ENCODE peak calls at places on chromosomes 5 and 9, in ten cellular contexts. One of them, this sample, is unnamed.

GRCh38 chr9:120539951-120540350 is 40.0 kb downstream of the CDK5RAP2 start:
- DNase-seq in left ventricle myocardium inferior: no peak
- DNase-seq in heart left ventricle: no peak
- DNase-seq in gastrocnemius medialis: no peak
- DNase-seq in CD8-positive, alpha-beta T cell: no peak
- DNase-seq in WERI-Rb-1: no peak
- DNase-seq in PC-3: no peak
- DNase-seq in endodermal cell: no peak
- DNase-seq in upper lobe of left lung: no peak
- DNase-seq in endothelial cell of umbilical vein: no peak
- DNase-seq in this sample: no peak

GRCh38 chr5:31036407-31036806 is 157.1 kb upstream of the CDH6 start:
- DNase-seq in left ventricle myocardium inferior: no peak
- DNase-seq in heart left ventricle: no peak
- DNase-seq in gastrocnemius medialis: no peak
- DNase-seq in CD8-positive, alpha-beta T cell: no peak
- DNase-seq in WERI-Rb-1: no peak
- DNase-seq in PC-3: peak; percentile 73
- DNase-seq in endodermal cell: no peak
- DNase-seq in upper lobe of left lung: no peak
- DNase-seq in endothelial cell of umbilical vein: peak; percentile 39
- DNase-seq in this sample: no peak

GRCh38 chr9:70438341-70438924 is 24.0 kb upstream of the KLF9 start:
- DNase-seq in left ventricle myocardium inferior: peak; percentile 62
- DNase-seq in heart left ventricle: peak; percentile 62
- DNase-seq in gastrocnemius medialis: peak; percentile 67
- DNase-seq in CD8-positive, alpha-beta T cell: no peak
- DNase-seq in WERI-Rb-1: peak; percentile 59
- DNase-seq in PC-3: peak; percentile 41
- DNase-seq in endodermal cell: no peak
- DNase-seq in upper lobe of left lung: peak; percentile 87
- DNase-seq in endothelial cell of umbilical vein: peak; percentile 93
- DNase-seq in this sample: no peak

GRCh38 chr9:132404228-132404881 is 2.3 kb downstream of the TTF1 start:
- DNase-seq in left ventricle myocardium inferior: no peak
- DNase-seq in heart left ventricle: no peak
- DNase-seq in gastrocnemius medialis: no peak
- DNase-seq in CD8-positive, alpha-beta T cell: no peak
- DNase-seq in WERI-Rb-1: no peak
- DNase-seq in PC-3: no peak
- DNase-seq in endodermal cell: no peak
- DNase-seq in upper lobe of left lung: no peak
- DNase-seq in endothelial cell of umbilical vein: peak; percentile 42
- DNase-seq in this sample: no peak

GRCh38 chr5:138282918-138283742 is 8.7 kb upstream of the GFRA3 start:
- DNase-seq in left ventricle myocardium inferior: peak; percentile 20
- DNase-seq in heart left ventricle: peak; percentile 25
- DNase-seq in gastrocnemius medialis: no peak
- DNase-seq in CD8-positive, alpha-beta T cell: no peak
- DNase-seq in WERI-Rb-1: peak; percentile 65
- DNase-seq in PC-3: peak; percentile 30
- DNase-seq in endodermal cell: peak; percentile 80
- DNase-seq in upper lobe of left lung: peak; percentile 67
- DNase-seq in endothelial cell of umbilical vein: peak; percentile 63
- DNase-seq in this sample: peak; percentile 24

GRCh38 chr9:133604214-133604613 is 5.0 kb downstream of the FAM163B start:
- DNase-seq in left ventricle myocardium inferior: no peak
- DNase-seq in heart left ventricle: no peak
- DNase-seq in gastrocnemius medialis: no peak
- DNase-seq in CD8-positive, alpha-beta T cell: peak; percentile 51
- DNase-seq in WERI-Rb-1: peak; percentile 63
- DNase-seq in PC-3: no peak
- DNase-seq in endodermal cell: no peak
- DNase-seq in upper lobe of left lung: no peak
- DNase-seq in endothelial cell of umbilical vein: no peak
- DNase-seq in this sample: no peak

GRCh38 chr5:119400248-119400647 is 44.4 kb downstream of the TNFAIP8 start:
- DNase-seq in left ventricle myocardium inferior: no peak
- DNase-seq in heart left ventricle: no peak
- DNase-seq in gastrocnemius medialis: no peak
- DNase-seq in CD8-positive, alpha-beta T cell: no peak
- DNase-seq in WERI-Rb-1: no peak
- DNase-seq in PC-3: peak; percentile 79
- DNase-seq in endodermal cell: no peak
- DNase-seq in upper lobe of left lung: no peak
- DNase-seq in endothelial cell of umbilical vein: no peak
- DNase-seq in this sample: no peak

GRCh38 chr9:129221233-129221632 is 43.2 kb upstream of the IER5L start:
- DNase-seq in left ventricle myocardium inferior: no peak
- DNase-seq in heart left ventricle: no peak
- DNase-seq in gastrocnemius medialis: no peak
- DNase-seq in CD8-positive, alpha-beta T cell: peak; percentile 35
- DNase-seq in WERI-Rb-1: no peak
- DNase-seq in PC-3: no peak
- DNase-seq in endodermal cell: no peak
- DNase-seq in upper lobe of left lung: no peak
- DNase-seq in endothelial cell of umbilical vein: no peak
- DNase-seq in this sample: no peak

GRCh38 chr5:31375999-31376720 is 155.7 kb downstream of the DROSHA start:
- DNase-seq in left ventricle myocardium inferior: no peak
- DNase-seq in heart left ventricle: no peak
- DNase-seq in gastrocnemius medialis: no peak
- DNase-seq in CD8-positive, alpha-beta T cell: no peak
- DNase-seq in WERI-Rb-1: no peak
- DNase-seq in PC-3: no peak
- DNase-seq in endodermal cell: no peak
- DNase-seq in upper lobe of left lung: no peak
- DNase-seq in endothelial cell of umbilical vein: no peak
- DNase-seq in this sample: no peak

GRCh38 chr9:122551371-122551770 is 1.5 kb upstream of the OR1N2 start:
- DNase-seq in left ventricle myocardium inferior: no peak
- DNase-seq in heart left ventricle: no peak
- DNase-seq in gastrocnemius medialis: no peak
- DNase-seq in CD8-positive, alpha-beta T cell: no peak
- DNase-seq in WERI-Rb-1: peak; percentile 19
- DNase-seq in PC-3: no peak
- DNase-seq in endodermal cell: no peak
- DNase-seq in upper lobe of left lung: no peak
- DNase-seq in endothelial cell of umbilical vein: no peak
- DNase-seq in this sample: no peak

GRCh38 chr9:116546711-116547581 is 140.2 kb upstream of the TRIM32 start:
- DNase-seq in left ventricle myocardium inferior: no peak
- DNase-seq in heart left ventricle: no peak
- DNase-seq in gastrocnemius medialis: no peak
- DNase-seq in CD8-positive, alpha-beta T cell: no peak
- DNase-seq in WERI-Rb-1: no peak
- DNase-seq in PC-3: no peak
- DNase-seq in endodermal cell: no peak
- DNase-seq in upper lobe of left lung: no peak
- DNase-seq in endothelial cell of umbilical vein: no peak
- DNase-seq in this sample: no peak

GRCh38 chr5:54671111-54671531 is 153.6 kb downstream of the SNX18 start:
- DNase-seq in left ventricle myocardium inferior: no peak
- DNase-seq in heart left ventricle: no peak
- DNase-seq in gastrocnemius medialis: no peak
- DNase-seq in CD8-positive, alpha-beta T cell: no peak
- DNase-seq in WERI-Rb-1: no peak
- DNase-seq in PC-3: no peak
- DNase-seq in endodermal cell: no peak
- DNase-seq in upper lobe of left lung: peak; percentile 65
- DNase-seq in endothelial cell of umbilical vein: no peak
- DNase-seq in this sample: no peak

DNA sequence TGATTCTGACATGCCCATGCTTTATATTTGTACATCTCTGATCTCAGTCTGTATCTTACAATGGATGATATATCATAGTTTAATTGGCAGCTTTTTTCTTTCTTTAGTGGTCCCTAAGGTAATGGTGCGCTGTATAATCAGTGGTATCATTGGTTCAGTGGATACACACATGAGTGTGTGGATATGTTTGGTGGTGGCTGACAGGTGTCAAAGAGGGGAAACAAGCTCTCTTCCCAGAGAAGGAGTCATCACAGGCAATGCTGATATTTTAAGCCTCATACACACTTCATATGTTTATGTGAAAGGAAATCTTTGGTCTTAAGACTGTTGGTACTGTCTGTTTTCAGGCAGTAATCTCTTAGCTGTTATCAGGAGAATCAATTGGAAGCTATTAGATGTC is 52.1 kb upstream of the KIAA1958 start:
- DNase-seq in left ventricle myocardium inferior: no peak
- DNase-seq in heart left ventricle: no peak
- DNase-seq in gastrocnemius medialis: no peak
- DNase-seq in CD8-positive, alpha-beta T cell: no peak
- DNase-seq in WERI-Rb-1: no peak
- DNase-seq in PC-3: no peak
- DNase-seq in endodermal cell: no peak
- DNase-seq in upper lobe of left lung: no peak
- DNase-seq in endothelial cell of umbilical vein: no peak
- DNase-seq in this sample: no peak
- TF ChIP-seq CTCF in left ventricle myocardium inferior: no peak
- TF ChIP-seq CTCF in heart left ventricle: no peak
- TF ChIP-seq CTCF in gastrocnemius medialis: no peak
- TF ChIP-seq CTCF in CD8-positive, alpha-beta T cell: no peak
- TF ChIP-seq CTCF in WERI-Rb-1: no peak
- TF ChIP-seq CTCF in PC-3: no peak
- TF ChIP-seq CTCF in endodermal cell: no peak
- TF ChIP-seq CTCF in upper lobe of left lung: no peak
- TF ChIP-seq CTCF in endothelial cell of umbilical vein: no peak
- TF ChIP-seq CTCF in this sample: no peak

GRCh38 chr9:37029304-37029775 is 4.7 kb downstream of the PAX5 start:
- DNase-seq in left ventricle myocardium inferior: no peak
- DNase-seq in heart left ventricle: no peak
- DNase-seq in gastrocnemius medialis: no peak
- DNase-seq in CD8-positive, alpha-beta T cell: no peak
- DNase-seq in WERI-Rb-1: no peak
- DNase-seq in PC-3: no peak
- DNase-seq in endodermal cell: peak; percentile 64
- DNase-seq in upper lobe of left lung: no peak
- DNase-seq in endothelial cell of umbilical vein: no peak
- DNase-seq in this sample: no peak
- H3K27me3 ChIP-seq in left ventricle myocardium inferior: peaks cover 100% of the 10 kb centered on the region
- H3K27me3 ChIP-seq in heart left ventricle: peaks cover 100% of the 10 kb centered on the region
- H3K27me3 ChIP-seq in gastrocnemius medialis: peaks cover 100% of the 10 kb centered on the region
- H3K27me3 ChIP-seq in CD8-positive, alpha-beta T cell: peaks cover 73% of the 10 kb centered on the region
- H3K27me3 ChIP-seq in WERI-Rb-1: no peaks in the 10 kb centered on the region
- H3K27me3 ChIP-seq in PC-3: peaks cover 20% of the 10 kb centered on the region
- H3K27me3 ChIP-seq in endodermal cell: peaks cover 98% of the 10 kb centered on the region
- H3K27me3 ChIP-seq in upper lobe of left lung: peaks cover 50% of the 10 kb centered on the region
- H3K27me3 ChIP-seq in endothelial cell of umbilical vein: peaks cover 87% of the 10 kb centered on the region
- H3K27me3 ChIP-seq in this sample: peaks cover 64% of the 10 kb centered on the region

DNA sequence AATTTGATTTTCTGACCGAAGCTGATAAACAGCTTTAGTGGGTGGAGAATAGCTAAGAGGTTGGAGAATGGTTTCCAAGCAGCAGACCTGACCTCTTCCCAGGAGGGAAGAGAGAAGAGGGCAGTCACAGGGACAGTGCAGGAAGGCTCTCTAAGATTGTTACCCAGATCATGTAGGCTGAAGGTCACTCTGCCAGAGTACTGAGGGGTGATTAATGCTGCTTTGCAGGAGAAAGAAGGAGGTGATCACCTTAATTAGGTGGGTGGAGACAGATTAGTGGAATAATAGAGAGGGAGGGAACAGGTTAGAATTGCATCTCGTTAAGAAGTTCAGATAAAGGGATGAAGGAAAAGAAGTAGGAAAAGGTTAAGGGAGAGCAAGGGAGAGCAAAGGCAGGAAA is 440.5 kb downstream of the BRINP1 start:
- DNase-seq in left ventricle myocardium inferior: no peak
- DNase-seq in heart left ventricle: no peak
- DNase-seq in gastrocnemius medialis: no peak
- DNase-seq in CD8-positive, alpha-beta T cell: no peak
- DNase-seq in WERI-Rb-1: peak; percentile 28
- DNase-seq in PC-3: no peak
- DNase-seq in endodermal cell: peak; percentile 58
- DNase-seq in upper lobe of left lung: no peak
- DNase-seq in endothelial cell of umbilical vein: no peak
- DNase-seq in this sample: no peak
- H3K9me3 ChIP-seq in left ventricle myocardium inferior: no peaks in the 10 kb centered on the region
- H3K9me3 ChIP-seq in heart left ventricle: no peaks in the 10 kb centered on the region
- H3K9me3 ChIP-seq in gastrocnemius medialis: no peaks in the 10 kb centered on the region
- H3K9me3 ChIP-seq in CD8-positive, alpha-beta T cell: no peaks in the 10 kb centered on the region
- H3K9me3 ChIP-seq in WERI-Rb-1: no peaks in the 10 kb centered on the region
- H3K9me3 ChIP-seq in PC-3: no peaks in the 10 kb centered on the region
- H3K9me3 ChIP-seq in endodermal cell: no peaks in the 10 kb centered on the region
- H3K9me3 ChIP-seq in upper lobe of left lung: no peaks in the 10 kb centered on the region
- H3K9me3 ChIP-seq in endothelial cell of umbilical vein: peaks cover 2% of the 10 kb centered on the region
- H3K9me3 ChIP-seq in this sample: no peaks in the 10 kb centered on the region

GRCh38 chr9:16401720-16402119 is 468.8 kb downstream of the BNC2 start:
- DNase-seq in left ventricle myocardium inferior: no peak
- DNase-seq in heart left ventricle: no peak
- DNase-seq in gastrocnemius medialis: no peak
- DNase-seq in CD8-positive, alpha-beta T cell: no peak
- DNase-seq in WERI-Rb-1: no peak
- DNase-seq in PC-3: no peak
- DNase-seq in endodermal cell: no peak
- DNase-seq in upper lobe of left lung: no peak
- DNase-seq in endothelial cell of umbilical vein: no peak
- DNase-seq in this sample: no peak

GRCh38 chr9:16398676-16399075 is 471.8 kb downstream of the BNC2 start:
- DNase-seq in left ventricle myocardium inferior: no peak
- DNase-seq in heart left ventricle: no peak
- DNase-seq in gastrocnemius medialis: no peak
- DNase-seq in CD8-positive, alpha-beta T cell: no peak
- DNase-seq in WERI-Rb-1: no peak
- DNase-seq in PC-3: peak; percentile 16
- DNase-seq in endodermal cell: no peak
- DNase-seq in upper lobe of left lung: no peak
- DNase-seq in endothelial cell of umbilical vein: no peak
- DNase-seq in this sample: no peak

GRCh38 chr9:16396389-16396788 is 474.1 kb downstream of the BNC2 start:
- DNase-seq in left ventricle myocardium inferior: no peak
- DNase-seq in heart left ventricle: no peak
- DNase-seq in gastrocnemius medialis: no peak
- DNase-seq in CD8-positive, alpha-beta T cell: no peak
- DNase-seq in WERI-Rb-1: no peak
- DNase-seq in PC-3: no peak
- DNase-seq in endodermal cell: no peak
- DNase-seq in upper lobe of left lung: no peak
- DNase-seq in endothelial cell of umbilical vein: no peak
- DNase-seq in this sample: no peak
- TF ChIP-seq CTCF in left ventricle myocardium inferior: no peak
- TF ChIP-seq CTCF in heart left ventricle: no peak
- TF ChIP-seq CTCF in gastrocnemius medialis: no peak
- TF ChIP-seq CTCF in CD8-positive, alpha-beta T cell: no peak
- TF ChIP-seq CTCF in WERI-Rb-1: no peak
- TF ChIP-seq CTCF in PC-3: no peak
- TF ChIP-seq CTCF in endodermal cell: no peak
- TF ChIP-seq CTCF in upper lobe of left lung: no peak
- TF ChIP-seq CTCF in endothelial cell of umbilical vein: no peak
- TF ChIP-seq CTCF in this sample: no peak

GRCh38 chr5:140737486-140737885 is 37.2 kb downstream of the ZMAT2 start:
- DNase-seq in left ventricle myocardium inferior: no peak
- DNase-seq in heart left ventricle: no peak
- DNase-seq in gastrocnemius medialis: no peak
- DNase-seq in CD8-positive, alpha-beta T cell: no peak
- DNase-seq in WERI-Rb-1: no peak
- DNase-seq in PC-3: no peak
- DNase-seq in endodermal cell: no peak
- DNase-seq in upper lobe of left lung: no peak
- DNase-seq in endothelial cell of umbilical vein: no peak
- DNase-seq in this sample: no peak

GRCh38 chr5:140734354-140734753 is 34.1 kb downstream of the ZMAT2 start:
- DNase-seq in left ventricle myocardium inferior: no peak
- DNase-seq in heart left ventricle: no peak
- DNase-seq in gastrocnemius medialis: no peak
- DNase-seq in CD8-positive, alpha-beta T cell: no peak
- DNase-seq in WERI-Rb-1: peak; percentile 20
- DNase-seq in PC-3: peak; percentile 3
- DNase-seq in endodermal cell: no peak
- DNase-seq in upper lobe of left lung: no peak
- DNase-seq in endothelial cell of umbilical vein: no peak
- DNase-seq in this sample: no peak
- H3K27me3 ChIP-seq in left ventricle myocardium inferior: peaks cover 83% of the 10 kb centered on the region
- H3K27me3 ChIP-seq in heart left ventricle: no peaks in the 10 kb centered on the region
- H3K27me3 ChIP-seq in gastrocnemius medialis: no peaks in the 10 kb centered on the region
- H3K27me3 ChIP-seq in CD8-positive, alpha-beta T cell: no peaks in the 10 kb centered on the region
- H3K27me3 ChIP-seq in WERI-Rb-1: no peaks in the 10 kb centered on the region
- H3K27me3 ChIP-seq in PC-3: no peaks in the 10 kb centered on the region
- H3K27me3 ChIP-seq in endodermal cell: no peaks in the 10 kb centered on the region
- H3K27me3 ChIP-seq in upper lobe of left lung: no peaks in the 10 kb centered on the region
- H3K27me3 ChIP-seq in endothelial cell of umbilical vein: peaks cover 6% of the 10 kb centered on the region
- H3K27me3 ChIP-seq in this sample: no peaks in the 10 kb centered on the region